ENCODE peak calls at places on chromosomes 12 and 14, in four cellular contexts. N, D, G and X are unnamed samples.

GRCh38 chr12:127987199-127987901 is 279.6 kb upstream of the TMEM132C start:
- DNase-seq in G (no peak), N (no peak), D (no peak), X (peak; percentile 53)

GRCh38 chr12:131112690-131113290 is 159.1 kb downstream of the ADGRD1 start:
- DNase-seq in G (no peak), N (no peak), D (no peak), X (no peak)

GRCh38 chr12:24488091-24488596 is 460.8 kb downstream of the BCAT1 start:
- DNase-seq in D (no peak), G (no peak), N (no peak), X (no peak)

GRCh38 chr14:99749763-99750715 is 43.2 kb upstream of the EML1 start:
- DNase-seq in D (no peak), N (no peak), G (no peak), X (no peak)

GRCh38 chr12:28023156-28023887 is 50.8 kb upstream of the PTHLH start:
- DNase-seq in N (peak; percentile 87), G (no peak), D (no peak), X (no peak)

GRCh38 chr12:68796399-68796798 is 11.6 kb upstream of the MDM2 start:
- DNase-seq in D (no peak), N (no peak), G (no peak), X (no peak)

GRCh38 chr14:101579372-101580080 is 18.2 kb downstream of the DIO3 start:
- DNase-seq in D (no peak), N (no peak), G (no peak), X (no peak)

GRCh38 chr12:58030566-58031279 is 89.4 kb downstream of the ATP23 start:
- DNase-seq in G (no peak), D (no peak), N (no peak), X (peak; percentile 86)